ENCODE peak calls at places on chromosomes 1 and 21, in six cellular contexts. Z is lower lobe of right lung, P is Peyer's patch, A is AG09309, W is A549, O is OCI-LY7. J is an unnamed sample.

GRCh38 chr1:111505641-111506119 is 2.2 kb upstream of the ADORA3 start:
- DNase-seq in Z (no peak), W (no peak), O (peak; percentile 88), A (no peak), P (no peak), J (peak; percentile 68)

GRCh38 chr1:12616709-12617373 is 1.2 kb downstream of the DHRS3 start:
- DNase-seq in O (no peak), A (no peak), W (no peak), P (peak; percentile 69), Z (peak; percentile 63), J (no peak)

GRCh38 chr21:34593423-34593822 is 21.5 kb downstream of the RCAN1 start:
- DNase-seq in A (no peak), W (no peak), O (no peak), P (no peak), Z (no peak), J (no peak)

GRCh38 chr1:236868625-236869467 is 73.8 kb downstream of the MTR start:
- DNase-seq in Z (no peak), W (peak; percentile 72), A (peak; percentile 42), O (peak; percentile 62), P (no peak), J (peak; percentile 29)

GRCh38 chr1:76959581-76959980 is 92.3 kb downstream of the ST6GALNAC5 start:
- DNase-seq in A (no peak), Z (no peak), P (no peak), O (no peak), W (no peak), J (no peak)

GRCh38 chr1:238530209-238530851 is 639.6 kb upstream of the ZP4 start:
- DNase-seq in O (no peak), W (no peak), P (no peak), A (no peak), Z (peak; percentile 27), J (peak; percentile 1)

GRCh38 chr1:234961468-234962339 is 166.9 kb downstream of the TOMM20 start:
- DNase-seq in W (peak; percentile 90), Z (no peak), A (peak; percentile 94), P (peak; percentile 59), O (peak; percentile 56), J (no peak)

GRCh38 chr1:110120960-110121561 is 8.8 kb downstream of the UBL4B start:
- DNase-seq in A (no peak), O (no peak), W (no peak), Z (no peak), P (peak; percentile 2), J (no peak)

GRCh38 chr1:25773441-25774125 is 26.4 kb upstream of the SELENON start:
- DNase-seq in O (no peak), W (peak; percentile 69), P (no peak), A (no peak), Z (peak; percentile 55), J (no peak)

GRCh38 chr1:233540788-233541187 is 73.1 kb upstream of the KCNK1 start:
- DNase-seq in A (no peak), Z (no peak), O (no peak), W (no peak), P (no peak), J (no peak)

GRCh38 chr1:233549404-233549803 is 64.5 kb upstream of the KCNK1 start:
- DNase-seq in O (no peak), Z (no peak), A (no peak), P (no peak), W (no peak), J (peak; percentile 13)

GRCh38 chr1:233547726-233548125 is 66.2 kb upstream of the KCNK1 start:
- DNase-seq in W (no peak), Z (no peak), A (no peak), O (no peak), P (no peak), J (no peak)

GRCh38 chr1:233544304-233544703 is 69.6 kb upstream of the KCNK1 start:
- DNase-seq in P (no peak), W (no peak), O (no peak), A (no peak), Z (no peak), J (no peak)

DNA sequence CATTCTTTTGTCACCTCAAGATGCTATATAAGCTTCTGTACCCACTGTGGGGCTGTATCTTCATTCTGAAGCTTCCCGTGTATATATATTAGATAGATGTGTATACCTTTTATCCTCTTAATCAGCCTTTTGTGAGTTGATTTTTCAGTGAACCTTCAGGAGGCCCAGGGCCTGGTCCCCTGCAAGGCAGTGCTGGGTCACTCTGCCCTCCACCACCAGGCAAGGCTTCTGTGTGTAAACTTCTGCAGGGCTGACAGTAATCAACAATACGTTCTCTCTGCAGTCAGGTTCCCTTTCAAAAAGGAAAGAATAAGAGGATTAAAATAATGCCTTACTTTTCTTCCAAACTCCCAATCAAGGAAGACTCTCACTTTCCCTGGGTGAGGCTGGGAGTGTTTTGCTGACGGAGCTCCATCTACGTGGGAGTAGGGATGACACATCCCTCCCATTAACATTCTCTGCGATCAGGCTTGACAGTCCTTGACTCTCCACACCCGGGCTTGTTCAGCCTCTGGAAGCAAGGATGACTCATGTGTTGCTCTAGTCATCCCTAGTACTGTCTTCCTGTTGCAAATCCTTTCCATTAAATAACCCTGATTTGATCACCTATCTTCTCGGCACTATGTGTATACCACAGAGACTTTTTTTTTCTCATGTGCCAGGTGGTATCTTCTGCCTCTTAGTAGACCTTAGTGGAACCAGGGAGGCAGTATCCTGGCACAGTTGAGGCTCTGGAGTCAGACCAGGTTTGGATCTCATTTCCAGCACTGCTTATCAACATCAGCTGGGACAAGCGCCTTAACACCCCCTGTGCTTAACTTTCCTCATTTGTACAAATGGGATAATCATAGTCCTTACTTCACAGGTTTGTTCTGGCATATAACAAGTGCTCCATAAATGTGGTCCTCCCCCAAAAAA is 70.3 kb upstream of the KCNK1 start:
- DNase-seq in O (no peak), A (peak; percentile 70), P (no peak), Z (no peak), W (peak; percentile 89), J (no peak)
- H3K4me3 ChIP-seq in O (no peak overlapping the region), A (no peak overlapping the region), P (no peak overlapping the region), Z (no peak overlapping the region), W (no peak overlapping the region), J (no peak overlapping the region)

DNA sequence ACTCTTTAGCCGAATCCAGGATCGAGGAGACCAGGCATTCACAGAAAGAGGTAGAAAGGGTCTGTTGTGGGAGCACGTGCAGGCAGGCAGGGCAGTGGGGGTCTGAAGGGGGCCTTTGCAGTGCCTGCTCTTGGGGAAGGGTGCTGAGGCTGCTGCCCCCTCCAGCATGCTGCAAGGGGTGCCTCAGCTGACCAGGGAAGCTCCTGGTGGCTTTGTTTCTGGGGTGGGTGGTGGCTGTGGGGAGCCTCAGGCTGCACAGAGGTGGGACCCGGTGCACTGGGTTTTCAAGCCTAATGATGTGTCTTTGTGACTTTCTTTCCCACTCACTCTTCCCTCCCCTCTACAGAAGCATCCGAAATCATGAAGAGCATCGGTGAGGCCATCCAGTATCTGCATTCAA is 41.5 kb upstream of the IL19 start:
- DNase-seq in A (no peak), W (no peak), O (no peak), P (no peak), Z (no peak), J (no peak)
- TF ChIP-seq CTCF in A (no peak), W (no peak), O (no peak), P (no peak), Z (no peak), J (no peak)

GRCh38 chr1:39690943-39691382 is 270 bp downstream of the HPCAL4 start:
- DNase-seq in O (no peak), P (no peak), Z (no peak), A (no peak), W (no peak), J (no peak)
- H3K4me3 ChIP-seq in O (peak overlapping the region; percentile 53), P (peak overlapping the region; percentile 48), Z (peak overlapping the region; percentile 54), A (no peak overlapping the region), W (peak overlapping the region; percentile 52), J (peak overlapping the region; percentile 55)

GRCh38 chr1:153032677-153033308 is 1.8 kb downstream of the SPRR1B start:
- DNase-seq in A (no peak), Z (no peak), P (no peak), O (peak; percentile 5), W (peak; percentile 44), J (no peak)
- TF ChIP-seq CTCF in A (no peak), Z (no peak), P (no peak), O (peak; percentile 68), W (peak; percentile 21), J (peak; percentile 46)

GRCh38 chr1:209674957-209675566 is at the start of gene G0S2:
- DNase-seq in Z (peak; percentile 79), O (no peak), A (no peak), P (peak; percentile 74), W (no peak), J (peak; percentile 34)

GRCh38 chr1:209678981-209679539 is 3.8 kb downstream of the G0S2 start:
- DNase-seq in P (no peak), A (no peak), W (no peak), O (no peak), Z (no peak), J (no peak)

GRCh38 chr1:209672705-209673630 is 2.2 kb upstream of the G0S2 start:
- DNase-seq in Z (no peak), A (no peak), O (no peak), W (no peak), P (no peak), J (peak; percentile 64)

GRCh38 chr1:209673631-209674417 is 1.4 kb upstream of the G0S2 start:
- DNase-seq in P (no peak), Z (no peak), W (no peak), A (no peak), O (no peak), J (no peak)

DNA sequence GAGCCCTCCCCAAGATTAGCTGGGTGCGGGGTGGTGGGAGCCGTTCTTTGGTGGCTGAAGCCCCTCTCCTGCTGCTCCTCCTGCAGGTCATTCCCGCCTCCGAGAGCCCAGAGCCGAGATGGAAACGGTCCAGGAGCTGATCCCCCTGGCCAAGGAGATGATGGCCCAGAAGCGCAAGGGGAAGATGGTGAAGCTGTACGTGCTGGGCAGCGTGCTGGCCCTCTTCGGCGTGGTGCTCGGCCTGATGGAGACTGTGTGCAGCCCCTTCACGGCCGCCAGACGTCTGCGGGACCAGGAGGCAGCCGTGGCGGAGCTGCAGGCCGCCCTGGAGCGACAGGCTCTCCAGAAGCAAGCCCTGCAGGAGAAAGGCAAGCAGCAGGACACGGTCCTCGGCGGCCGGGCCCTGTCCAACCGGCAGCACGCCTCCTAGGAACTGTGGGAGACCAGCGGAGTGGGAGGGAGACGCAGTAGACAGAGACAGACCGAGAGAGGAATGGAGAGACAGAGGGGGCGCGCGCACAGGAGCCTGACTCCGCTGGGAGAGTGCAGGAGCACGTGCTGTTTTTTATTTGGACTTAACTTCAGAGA is 449 bp downstream of the G0S2 start:
- DNase-seq in Z (peak; percentile 48), A (no peak), W (no peak), P (peak; percentile 63), O (no peak), J (peak; percentile 20)
- H3K4me3 ChIP-seq in Z (peak overlapping the region; percentile 64), A (peak overlapping the region; percentile 58), W (peak overlapping the region; percentile 41), P (peak overlapping the region; percentile 60), O (no peak overlapping the region), J (peak overlapping the region; percentile 22)

DNA sequence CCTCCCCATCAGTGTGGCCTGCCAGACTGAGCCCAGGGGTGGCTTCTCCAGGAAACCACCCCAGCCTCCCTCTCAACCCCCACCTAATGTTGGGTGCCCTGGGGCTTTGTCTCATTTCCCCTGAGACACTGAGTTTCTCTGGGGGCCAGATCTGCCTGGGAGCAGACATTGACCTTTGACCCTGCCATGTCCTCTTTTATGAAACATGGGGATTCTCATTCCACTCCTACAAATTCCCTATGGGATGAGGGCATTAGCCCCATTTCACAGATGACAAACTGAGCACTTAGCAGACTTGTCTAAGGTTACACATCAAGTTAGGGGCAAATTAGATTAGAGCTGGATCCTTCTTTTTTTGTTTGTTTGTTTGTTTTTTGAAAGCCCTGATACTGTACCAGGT is 24.1 kb downstream of the RHBG start:
- DNase-seq in O (no peak), A (no peak), W (no peak), P (no peak), Z (no peak), J (no peak)
- TF ChIP-seq CTCF in O (no peak), A (no peak), W (no peak), P (no peak), Z (no peak), J (no peak)